ENCODE peak calls at places on chromosomes 3 and 15, in seven cellular contexts. J, A, M, C, V, Y and F are unnamed samples.

GRCh38 chr3:8742921-8743605 is 9.5 kb downstream of the CAV3 start:
- DNase-seq in J (no peak), C (no peak), A (no peak), Y (no peak), V (no peak), M (no peak), F (no peak)

GRCh38 chr3:129486057-129487035 is 42.1 kb upstream of the RHO start:
- DNase-seq in J (no peak), M (no peak), Y (no peak), A (no peak), C (no peak), V (no peak), F (no peak)

GRCh38 chr15:81940467-81941451 is 105.1 kb downstream of the MEX3B start:
- DNase-seq in A (no peak), M (no peak), J (no peak), V (no peak), C (no peak), Y (no peak), F (no peak)

GRCh38 chr15:76006136-76006778 is 6.0 kb downstream of the NRG4 start:
- DNase-seq in M (no peak), Y (no peak), V (peak; percentile 3), A (no peak), J (no peak), C (no peak), F (no peak)

GRCh38 chr3:149784064-149784704 is 8.2 kb downstream of the ANKUB1 start:
- DNase-seq in M (no peak), C (peak; percentile 20), A (no peak), J (no peak), V (no peak), Y (no peak), F (no peak)

GRCh38 chr15:37081985-37082384 is 18.4 kb downstream of the MEIS2 start:
- DNase-seq in V (no peak), C (no peak), J (no peak), Y (no peak), M (no peak), A (no peak), F (no peak)

GRCh38 chr15:76341366-76342045 is 4.9 kb downstream of the ISL2 start:
- DNase-seq in C (no peak), V (no peak), J (peak; percentile 43), Y (no peak), M (peak; percentile 73), A (no peak), F (no peak)

GRCh38 chr3:169914321-169914720 is 2.9 kb downstream of the SAMD7 start:
- DNase-seq in C (peak; percentile 28), V (no peak), Y (no peak), J (no peak), A (no peak), M (no peak), F (no peak)

GRCh38 chr3:5140230-5140621 is 18.1 kb downstream of the ARL8B start:
- DNase-seq in A (no peak), J (no peak), V (no peak), C (no peak), M (no peak), Y (no peak), F (no peak)

GRCh38 chr3:177810162-177810623 is 612.9 kb upstream of the TBL1XR1 start:
- DNase-seq in Y (no peak), A (no peak), C (peak; percentile 82), V (peak; percentile 61), M (no peak), J (no peak), F (peak; percentile 45)

GRCh38 chr15:48582472-48583235 is 62.9 kb downstream of the FBN1 start:
- DNase-seq in Y (no peak), J (no peak), V (no peak), M (no peak), C (no peak), A (no peak), F (no peak)

GRCh38 chr3:123692041-123692440 is 107.2 kb upstream of the HACD2 start:
- DNase-seq in V (no peak), M (peak; percentile 32), Y (no peak), J (no peak), A (no peak), C (peak; percentile 68), F (no peak)

GRCh38 chr3:52126500-52126899 is 27.7 kb downstream of the POC1A start:
- DNase-seq in V (no peak), J (no peak), M (no peak), Y (no peak), A (no peak), C (no peak), F (no peak)

GRCh38 chr3:190424478-190425439 is 24.9 kb downstream of the TMEM207 start:
- DNase-seq in A (peak; percentile 33), C (peak; percentile 76), M (no peak), V (peak; percentile 77), Y (peak; percentile 16), J (peak; percentile 16), F (peak; percentile 28)

GRCh38 chr15:29821416-29822099 is 710 bp downstream of the TJP1 start:
- DNase-seq in C (peak; percentile 89), V (peak; percentile 74), A (peak; percentile 84), Y (peak; percentile 67), J (peak; percentile 83), M (peak; percentile 89), F (peak; percentile 77)

GRCh38 chr15:99324082-99324620 is 72.9 kb downstream of the LRRC28 start:
- DNase-seq in V (no peak), J (no peak), C (peak; percentile 60), A (no peak), Y (no peak), M (no peak), F (no peak)

GRCh38 chr15:63595688-63596087 is 1.5 kb upstream of the FBXL22 start:
- DNase-seq in M (no peak), A (no peak), Y (no peak), J (no peak), V (no peak), C (no peak), F (no peak)

GRCh38 chr15:63598467-63599400 is 1.5 kb downstream of the FBXL22 start:
- DNase-seq in M (no peak), A (peak; percentile 70), V (peak; percentile 32), J (peak; percentile 79), C (peak; percentile 73), Y (no peak), F (peak; percentile 58)

GRCh38 chr15:63596666-63597032 is 538 bp upstream of the FBXL22 start:
- DNase-seq in A (no peak), C (no peak), Y (no peak), V (peak; percentile 16), J (no peak), M (no peak), F (no peak)

GRCh38 chr15:63597821-63598220 is 634 bp downstream of the FBXL22 start:
- DNase-seq in C (no peak), A (no peak), V (no peak), J (no peak), M (no peak), Y (no peak), F (no peak)

GRCh38 chr15:63597033-63597790 is at the start of gene FBXL22:
- DNase-seq in C (no peak), V (no peak), M (peak; percentile 64), J (peak; percentile 34), Y (no peak), A (no peak), F (peak; percentile 32)
- TF ChIP-seq POLR2A in C (no peak), V (no peak), M (no peak), J (peak; percentile 9), Y (no peak), A (no peak), F (no peak)

DNA sequence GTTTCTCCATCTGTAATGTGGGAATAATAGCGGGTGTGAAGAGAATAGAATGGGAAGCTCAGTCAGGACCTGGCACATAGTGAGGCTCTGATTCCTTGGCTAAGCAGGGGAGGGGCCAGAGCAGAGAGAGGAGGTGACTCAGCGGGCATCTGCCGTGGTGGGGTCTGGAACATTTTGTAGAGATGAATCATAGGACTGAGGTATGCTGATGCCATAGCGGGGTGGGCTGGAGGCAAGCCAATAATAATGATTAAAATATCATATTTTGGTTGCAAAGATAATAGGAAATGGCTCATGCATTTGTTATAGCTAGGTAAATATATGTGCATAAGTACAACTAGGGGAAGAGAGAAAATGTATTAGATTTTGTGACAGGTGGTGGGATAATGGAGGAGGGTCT is 11.2 kb downstream of the TGM4 start:
- DNase-seq in J (no peak), V (peak; percentile 34), Y (no peak), M (no peak), A (no peak), C (peak; percentile 95), F (no peak)
- TF ChIP-seq POLR2AphosphoS5 in J (no peak), V (no peak), Y (no peak), M (no peak), A (no peak), C (peak; percentile 92), F (no peak)

GRCh38 chr15:40766906-40767837 is 2.6 kb upstream of the C15orf62 start:
- DNase-seq in V (no peak), A (no peak), C (no peak), J (no peak), M (peak; percentile 76), Y (no peak), F (no peak)

GRCh38 chr15:40767838-40768491 is 1.8 kb upstream of the C15orf62 start:
- DNase-seq in A (no peak), M (peak; percentile 80), J (no peak), C (no peak), Y (no peak), V (no peak), F (no peak)

GRCh38 chr15:40763801-40764765 is at the start of gene GCHFR:
- DNase-seq in A (peak; percentile 81), C (peak; percentile 73), J (peak; percentile 90), Y (peak; percentile 93), V (peak; percentile 83), M (peak; percentile 95), F (peak; percentile 72)

GRCh38 chr15:40764766-40765136 is 883 bp downstream of the GCHFR start:
- DNase-seq in C (no peak), M (no peak), Y (no peak), V (no peak), A (no peak), J (no peak), F (no peak)

DNA sequence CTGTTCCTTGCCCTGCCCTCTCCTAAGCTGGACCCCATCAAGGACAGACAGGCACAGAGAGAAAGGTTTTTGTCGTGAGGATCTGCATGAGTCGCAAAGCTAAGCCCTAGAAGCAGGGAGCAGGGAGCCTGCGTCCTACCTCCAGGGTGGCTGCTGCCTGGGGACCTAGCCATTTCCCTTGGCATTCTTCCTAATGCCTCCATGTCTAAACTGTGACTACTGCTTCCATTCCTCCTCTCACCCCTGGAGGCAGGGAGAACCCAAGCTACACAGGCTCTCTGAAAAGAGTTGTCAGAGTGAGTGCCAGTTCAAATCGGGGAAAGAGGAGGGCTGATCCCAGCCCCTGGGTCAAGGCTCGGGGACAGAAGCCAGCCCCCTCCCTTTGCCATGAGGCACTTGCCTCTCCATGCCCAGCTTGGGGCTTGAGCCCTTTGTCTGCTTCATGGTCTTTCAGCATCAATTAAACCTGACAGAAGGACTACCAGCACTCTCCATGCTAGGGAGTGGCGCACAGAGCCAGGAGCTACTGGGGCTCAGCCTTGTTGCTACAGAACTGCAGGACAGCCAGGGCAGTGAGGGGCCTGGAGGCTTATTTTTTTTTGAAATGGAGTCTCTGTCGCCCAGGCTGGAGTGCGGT is 2.4 kb downstream of the GCHFR start:
- DNase-seq in A (no peak), V (no peak), M (no peak), Y (no peak), J (no peak), C (no peak), F (no peak)
- H3K4me1 ChIP-seq in A (peaks cover 84% of the 10 kb centered on the region), V (peaks cover 32% of the 10 kb centered on the region), M (peaks cover 57% of the 10 kb centered on the region), Y (peaks cover 74% of the 10 kb centered on the region), J (peaks cover 20% of the 10 kb centered on the region), C (peaks cover 43% of the 10 kb centered on the region), F (peaks cover 29% of the 10 kb centered on the region)

DNA sequence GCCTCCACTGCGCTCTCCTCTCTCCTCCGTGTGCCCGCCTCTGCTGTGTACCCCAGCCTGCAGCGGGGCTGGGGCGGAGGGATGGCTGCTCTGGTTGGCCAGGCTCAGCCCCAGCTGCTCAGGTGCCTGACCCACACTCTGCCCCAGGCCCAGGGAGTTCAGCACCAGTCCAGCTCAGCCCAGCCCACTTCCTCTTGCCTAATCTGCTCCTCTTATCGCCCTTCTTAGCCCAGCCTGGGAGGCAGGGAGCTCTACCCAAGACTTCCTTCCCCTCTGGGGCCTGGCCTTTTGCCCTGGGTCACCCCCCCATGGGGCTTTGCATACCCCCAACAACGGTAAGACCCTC is 1.1 kb upstream of the PLCB2 start:
- DNase-seq in Y (peak; percentile 35), J (peak; percentile 34), V (no peak), C (no peak), M (peak; percentile 56), A (no peak), F (no peak)
- TF ChIP-seq POLR2A in Y (no peak), J (no peak), V (no peak), C (no peak), M (no peak), A (no peak), F (no peak)